ENCODE peak calls at places on chromosomes 6 and 20, in eight cellular contexts. O is fibroblast of the aortic adventitia, G is MCF 10A, R is AG09319, D is mammary epithelial cell, B is NCI-H510A, I is posterior vena cava, C is EL. U is an unnamed sample.

GRCh38 chr6:42402184-42402583 is 49.5 kb downstream of the TRERF1 start:
- DNase-seq in O (peak; percentile 27), G (peak; percentile 82), R (no peak), D (peak; percentile 19), B (no peak), I (no peak), C (peak; percentile 47), U (no peak)

GRCh38 chr20:53899351-53900167 is 170.8 kb downstream of the BCAS1 start:
- DNase-seq in O (peak; percentile 79), G (peak; percentile 89), R (no peak), D (peak; percentile 96), B (peak; percentile 94), I (no peak), C (peak; percentile 88), U (peak; percentile 93)

GRCh38 chr20:17849111-17849900 is 119.3 kb downstream of the SNX5 start:
- DNase-seq in O (no peak), G (no peak), R (no peak), D (no peak), B (no peak), I (no peak), C (no peak), U (no peak)

GRCh38 chr6:151805286-151805840 is 2.1 kb upstream of the ESR1 start:
- DNase-seq in O (peak; percentile 61), G (no peak), R (no peak), D (no peak), B (no peak), I (no peak), C (no peak), U (peak; percentile 2)

GRCh38 chr20:48999890-49000870 is 45.9 kb upstream of the CSE1L start:
- DNase-seq in O (no peak), G (no peak), R (no peak), D (peak; percentile 76), B (no peak), I (no peak), C (no peak), U (no peak)

GRCh38 chr20:46213946-46214830 is 94.1 kb downstream of the CDH22 start:
- DNase-seq in O (peak; percentile 22), G (peak; percentile 35), R (no peak), D (no peak), B (no peak), I (peak; percentile 87), C (no peak), U (no peak)

GRCh38 chr6:111842891-111843290 is 30.4 kb downstream of the FYN start:
- DNase-seq in O (no peak), G (no peak), R (no peak), D (no peak), B (no peak), I (no peak), C (no peak), U (no peak)

GRCh38 chr6:165769401-165769800 is 106.4 kb upstream of the PDE10A start:
- DNase-seq in O (peak; percentile 3), G (no peak), R (no peak), D (no peak), B (no peak), I (no peak), C (no peak), U (no peak)

GRCh38 chr6:168159503-168159902 is 80.5 kb upstream of the FRMD1 start:
- DNase-seq in O (no peak), G (no peak), R (no peak), D (no peak), B (no peak), I (no peak), C (no peak), U (no peak)